ENCODE peak calls at places on chromosome 17, in four cellular contexts. O is ACHN; G is neural progenitor cell; Z is stimulated activated CD4-positive, alpha-beta T cell treated with anti-CD3 and anti-CD28 coated beads, Interleukin-4, amount 100 ng/mL, for 4 hours. D is an unnamed sample.

GRCh38 chr17:28811594-28812135 is 30.9 kb downstream of the FAM222B start:
- DNase-seq in O (peak), G (peak), Z (no peak), D (peak)

GRCh38 chr17:27445971-27446370 is 10.3 kb upstream of the KSR1 start:
- DNase-seq in O (no peak), G (no peak), Z (no peak), D (no peak)

GRCh38 chr17:5499790-5500189 is 13.4 kb downstream of the MIS12 start:
- DNase-seq in O (no peak), G (peak), Z (no peak), D (no peak)

GRCh38 chr17:72034000-72034399 is 86.8 kb upstream of the SOX9 start:
- DNase-seq in O (no peak), G (no peak), Z (no peak), D (no peak)

GRCh38 chr17:68198931-68199836 is 48.7 kb upstream of the AMZ2 start:
- DNase-seq in O (peak), G (peak), Z (peak), D (no peak)

GRCh38 chr17:4005296-4006164 is 41.3 kb upstream of the ATP2A3 start:
- DNase-seq in O (no peak), G (no peak), Z (no peak), D (no peak)

GRCh38 chr17:30345527-30346075 is 11.7 kb upstream of the TMIGD1 start:
- DNase-seq in O (no peak), G (no peak), Z (no peak), D (no peak)

GRCh38 chr17:82841921-82842596 is 2.2 kb upstream of the ZNF750 start:
- DNase-seq in O (no peak), G (no peak), Z (no peak), D (no peak)

GRCh38 chr17:82964851-82965341 is 114.5 kb upstream of the METRNL start:
- DNase-seq in O (no peak), G (no peak), Z (no peak), D (no peak)

GRCh38 chr17:16171613-16172012 is 43.7 kb downstream of the NCOR1 start:
- DNase-seq in O (no peak), G (no peak), Z (no peak), D (no peak)

GRCh38 chr17:49677933-49678847 is at the start of gene SPOP:
- DNase-seq in O (peak), G (peak), Z (peak), D (peak)

GRCh38 chr17:65557349-65558310 is 3.8 kb downstream of the AXIN2 start:
- DNase-seq in O (peak), G (no peak), Z (no peak), D (no peak)

GRCh38 chr17:27669136-27669535 is 38.1 kb downstream of the LGALS9 start:
- DNase-seq in O (no peak), G (no peak), Z (no peak), D (no peak)

GRCh38 chr17:74749262-74750038 is 1.0 kb downstream of the NHERF1 start:
- DNase-seq in O (peak), G (peak), Z (peak), D (no peak)

GRCh38 chr17:7294614-7295153 is at the start of gene YBX2:
- DNase-seq in O (no peak), G (peak), Z (peak), D (no peak)

GRCh38 chr17:81390029-81390428 is 5.2 kb upstream of the BAHCC1 start:
- DNase-seq in O (no peak), G (no peak), Z (no peak), D (no peak)

GRCh38 chr17:73516356-73516755 is 127.9 kb downstream of the SDK2 start:
- DNase-seq in O (no peak), G (no peak), Z (no peak), D (no peak)

GRCh38 chr17:19271751-19272357 is 34.7 kb downstream of the EPN2 start:
- DNase-seq in O (no peak), G (no peak), Z (no peak), D (no peak)

GRCh38 chr17:78973196-78973595 is 6.5 kb downstream of the LGALS3BP start:
- DNase-seq in O (no peak), G (peak), Z (no peak), D (no peak)

GRCh38 chr17:41975099-41976083 is 8.8 kb downstream of the CNP start:
- DNase-seq in O (no peak), G (no peak), Z (no peak), D (no peak)

GRCh38 chr17:5694507-5694906 is 110.2 kb upstream of the NLRP1 start:
- DNase-seq in O (no peak), G (no peak), Z (no peak), D (no peak)

GRCh38 chr17:876272-876671 is 94.1 kb downstream of the MRM3 start:
- DNase-seq in O (no peak), G (no peak), Z (no peak), D (no peak)

GRCh38 chr17:42937712-42938596 is 26.3 kb downstream of the AARSD1 start:
- DNase-seq in O (peak), G (peak), Z (peak), D (peak)

GRCh38 chr17:42819939-42820535 is 4.0 kb downstream of the BECN1 start:
- DNase-seq in O (peak), G (peak), Z (peak), D (no peak)

GRCh38 chr17:32993977-32994376 is 2.3 kb downstream of the SPACA3 start:
- DNase-seq in O (no peak), G (no peak), Z (no peak), D (no peak)

GRCh38 chr17:75771334-75772281 is 6.6 kb upstream of the GALK1 start:
- DNase-seq in O (peak), G (no peak), Z (no peak), D (no peak)

GRCh38 chr17:16989230-16989952 is 17.5 kb upstream of the TNFRSF13B start:
- DNase-seq in O (no peak), G (no peak), Z (no peak), D (no peak)

GRCh38 chr17:57528084-57528451 is 217.0 kb downstream of the CCDC182 start:
- DNase-seq in O (no peak), G (no peak), Z (no peak), D (no peak)

GRCh38 chr17:68910256-68910705 is 44.9 kb downstream of the ABCA8 start:
- DNase-seq in O (no peak), G (peak), Z (no peak), D (no peak)

GRCh38 chr17:44467108-44467507 is 36.1 kb downstream of the GPATCH8 start:
- DNase-seq in O (no peak), G (no peak), Z (no peak), D (no peak)

D was measured in H54.